ENCODE peak calls at places on chromosomes 3 and 15, in five cellular contexts. P is fibroblast of lung; J is pancreas; V is sigmoid colon; H is naive thymus-derived CD4-positive, alpha-beta T cell. O is an unnamed sample.

GRCh38 chr15:68829068-68829467 is 8.4 kb upstream of the ANP32A start:
- DNase-seq in P (peak; percentile 31), J (no peak), V (no peak), H (no peak), O (no peak)

GRCh38 chr3:139532996-139533395 is 6.5 kb downstream of the RBP1 start:
- DNase-seq in P (no peak), J (no peak), V (no peak), H (no peak), O (no peak)

GRCh38 chr3:150145659-150146058 is 175.0 kb upstream of the PFN2 start:
- DNase-seq in P (peak; percentile 83), J (no peak), V (peak; percentile 67), H (no peak), O (no peak)

GRCh38 chr3:33144433-33144832 is 30.6 kb downstream of the CRTAP start:
- DNase-seq in P (no peak), J (no peak), V (no peak), H (no peak), O (no peak)

GRCh38 chr15:42366151-42366550 is 6.8 kb downstream of the CAPN3 start:
- DNase-seq in P (no peak), J (no peak), V (no peak), H (no peak), O (no peak)

GRCh38 chr15:93056836-93057235 is 32.2 kb downstream of the RGMA start:
- DNase-seq in P (no peak), J (no peak), V (no peak), H (no peak), O (no peak)

GRCh38 chr15:59360896-59361295 is 11.8 kb downstream of the MYO1E start:
- DNase-seq in P (peak; percentile 66), J (no peak), V (no peak), H (no peak), O (no peak)

GRCh38 chr15:85976102-85976501 is 103.6 kb upstream of the AGBL1 start:
- DNase-seq in P (no peak), J (no peak), V (no peak), H (no peak), O (no peak)

GRCh38 chr15:33153548-33153947 is 41.0 kb downstream of the FMN1 start:
- DNase-seq in P (no peak), J (no peak), V (no peak), H (no peak), O (no peak)

GRCh38 chr15:63104727-63105126 is 16.9 kb upstream of the LACTB start:
- DNase-seq in P (peak; percentile 83), J (no peak), V (no peak), H (no peak), O (no peak)

GRCh38 chr3:81764665-81765064 is 3.2 kb upstream of the GBE1 start:
- DNase-seq in P (peak; percentile 85), J (no peak), V (no peak), H (no peak), O (no peak)

GRCh38 chr15:31377030-31377429 is 50.4 kb downstream of the KLF13 start:
- DNase-seq in P (no peak), J (no peak), V (no peak), H (no peak), O (no peak)

GRCh38 chr15:58951388-58952060 is 18.0 kb upstream of the SLTM start:
- DNase-seq in P (peak; percentile 93), J (no peak), V (no peak), H (no peak), O (no peak)

GRCh38 chr3:64214002-64214696 is 11.1 kb downstream of the PRICKLE2 start:
- DNase-seq in P (peak; percentile 99), J (peak; percentile 41), V (peak; percentile 90), H (no peak), O (no peak)

GRCh38 chr3:159792070-159792469 is 196.6 kb upstream of the IL12A start:
- DNase-seq in P (no peak), J (no peak), V (no peak), H (no peak), O (no peak)

GRCh38 chr3:57557088-57557537 is 1.0 kb downstream of the PDE12 start:
- DNase-seq in P (peak; percentile 34), J (no peak), V (no peak), H (peak; percentile 17), O (peak; percentile 12)

GRCh38 chr15:66105286-66105984 is 148.1 kb downstream of the MEGF11 start:
- DNase-seq in P (no peak), J (peak; percentile 36), V (peak; percentile 2), H (no peak), O (no peak)

GRCh38 chr3:100033184-100033583 is 81.1 kb downstream of the FILIP1L start:
- DNase-seq in P (peak; percentile 64), J (no peak), V (no peak), H (no peak), O (no peak)

GRCh38 chr3:156311930-156312329 is 191.6 kb downstream of the KCNAB1 start:
- DNase-seq in P (no peak), J (no peak), V (no peak), H (no peak), O (no peak)

GRCh38 chr3:69784854-69785523 is 45.7 kb downstream of the MITF start:
- DNase-seq in P (peak; percentile 82), J (no peak), V (peak; percentile 89), H (no peak), O (no peak)

GRCh38 chr3:130963878-130964277 is 62.7 kb downstream of the ASTE1 start:
- DNase-seq in P (peak; percentile 96), J (no peak), V (no peak), H (no peak), O (no peak)

DNA sequence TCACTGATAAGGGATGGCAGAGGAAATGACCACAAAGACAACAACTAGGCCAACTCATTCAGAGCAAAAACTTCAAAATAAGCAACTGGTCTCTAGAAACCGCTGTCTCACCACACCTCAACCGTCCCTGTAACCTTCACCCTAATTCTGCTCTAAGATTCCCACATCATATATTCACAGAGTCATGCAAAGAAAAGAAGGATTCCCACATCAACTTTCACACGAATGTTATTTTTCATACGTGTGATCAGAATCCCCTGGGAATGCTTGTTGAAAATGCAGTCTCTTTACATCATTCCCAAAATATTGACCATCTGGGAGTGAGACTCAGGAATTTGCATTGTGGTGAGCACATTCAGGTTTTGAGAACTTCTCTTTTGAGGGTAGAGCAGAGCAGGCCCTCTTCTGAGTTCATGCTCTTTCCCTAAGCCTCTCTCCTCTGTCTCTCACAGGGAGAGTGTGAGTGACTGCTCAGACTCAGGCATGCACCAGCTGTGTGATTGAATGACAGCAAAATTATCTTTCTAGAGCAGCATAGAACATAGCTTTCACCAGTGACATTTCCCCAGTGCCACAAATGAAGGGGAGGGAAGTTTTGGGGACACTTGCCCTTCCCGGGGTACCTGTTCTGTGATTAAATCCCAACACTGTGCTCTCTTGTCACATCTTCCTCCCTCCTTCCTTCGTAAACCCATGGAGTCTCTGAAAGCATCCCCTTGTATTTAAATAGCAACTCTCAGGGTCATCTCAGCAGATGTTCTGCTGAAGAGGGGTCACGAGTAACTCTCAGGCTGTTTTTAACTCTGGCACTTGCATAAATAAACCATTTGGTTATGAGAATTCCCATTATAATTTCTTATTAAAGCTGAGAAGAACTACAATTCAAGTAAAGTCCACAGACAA is 170.9 kb downstream of the PLCL2 start:
- DNase-seq in P (peak; percentile 32), J (no peak), V (no peak), H (no peak), O (no peak)
- H3K27ac ChIP-seq in P (peak overlapping the region; percentile 60), J (no peak overlapping the region), V (no peak overlapping the region), H (no peak overlapping the region), O (no peak overlapping the region)

GRCh38 chr3:112394008-112394616 is 61.2 kb downstream of the CD200 start:
- DNase-seq in P (peak; percentile 74), J (no peak), V (peak; percentile 73), H (no peak), O (no peak)
- H3K4me1 ChIP-seq in P (peaks cover 8% of the 10 kb centered on the region), J (no peaks in the 10 kb centered on the region), V (peaks cover 55% of the 10 kb centered on the region), H (no peaks in the 10 kb centered on the region), O (peaks cover 9% of the 10 kb centered on the region)

GRCh38 chr15:44102675-44103254 is 92.3 kb downstream of the FRMD5 start:
- DNase-seq in P (peak; percentile 99), J (peak; percentile 4), V (no peak), H (no peak), O (no peak)

GRCh38 chr15:44097552-44097951 is 97.5 kb downstream of the FRMD5 start:
- DNase-seq in P (no peak), J (no peak), V (no peak), H (no peak), O (no peak)

GRCh38 chr15:44101286-44101685 is 93.8 kb downstream of the FRMD5 start:
- DNase-seq in P (peak; percentile 9), J (no peak), V (no peak), H (no peak), O (no peak)

GRCh38 chr15:44099671-44100070 is 95.4 kb downstream of the FRMD5 start:
- DNase-seq in P (peak; percentile 50), J (no peak), V (no peak), H (no peak), O (no peak)

DNA sequence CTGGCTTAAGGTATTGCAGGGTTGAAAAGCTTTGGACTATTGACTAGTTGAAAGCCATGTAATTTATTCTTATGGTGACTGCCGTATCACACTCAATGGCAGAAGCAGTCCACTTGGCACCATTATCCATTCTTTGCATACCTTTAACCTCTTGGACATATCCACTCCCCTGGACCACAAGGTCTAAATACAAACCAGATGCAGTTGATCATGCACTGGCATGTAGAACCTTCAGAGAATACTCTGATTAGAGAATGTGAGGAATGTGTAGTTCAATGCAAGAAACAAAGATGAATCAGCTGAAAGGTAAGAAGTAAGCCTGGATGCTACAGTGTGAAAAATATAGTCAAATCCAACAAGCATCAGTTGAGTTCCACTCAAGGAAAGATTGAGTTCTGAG is 93.1 kb downstream of the FRMD5 start:
- DNase-seq in P (peak; percentile 15), J (no peak), V (no peak), H (no peak), O (no peak)
- H3K4me3 ChIP-seq in P (no peak overlapping the region), J (no peak overlapping the region), V (no peak overlapping the region), H (no peak overlapping the region), O (no peak overlapping the region)

GRCh38 chr3:128994581-128995161 is 795 bp upstream of the CFAP92 start:
- DNase-seq in P (no peak), J (no peak), V (peak; percentile 48), H (no peak), O (no peak)

GRCh38 chr3:128995737-128996136 is 1.9 kb upstream of the CFAP92 start:
- DNase-seq in P (no peak), J (no peak), V (peak; percentile 1), H (no peak), O (no peak)

GRCh38 chr3:128992926-128993460 is 883 bp downstream of the CFAP92 start:
- DNase-seq in P (no peak), J (no peak), V (peak; percentile 61), H (no peak), O (no peak)

GRCh38 chr3:128994173-128994512 is 267 bp upstream of the CFAP92 start:
- DNase-seq in P (no peak), J (no peak), V (no peak), H (no peak), O (no peak)

DNA sequence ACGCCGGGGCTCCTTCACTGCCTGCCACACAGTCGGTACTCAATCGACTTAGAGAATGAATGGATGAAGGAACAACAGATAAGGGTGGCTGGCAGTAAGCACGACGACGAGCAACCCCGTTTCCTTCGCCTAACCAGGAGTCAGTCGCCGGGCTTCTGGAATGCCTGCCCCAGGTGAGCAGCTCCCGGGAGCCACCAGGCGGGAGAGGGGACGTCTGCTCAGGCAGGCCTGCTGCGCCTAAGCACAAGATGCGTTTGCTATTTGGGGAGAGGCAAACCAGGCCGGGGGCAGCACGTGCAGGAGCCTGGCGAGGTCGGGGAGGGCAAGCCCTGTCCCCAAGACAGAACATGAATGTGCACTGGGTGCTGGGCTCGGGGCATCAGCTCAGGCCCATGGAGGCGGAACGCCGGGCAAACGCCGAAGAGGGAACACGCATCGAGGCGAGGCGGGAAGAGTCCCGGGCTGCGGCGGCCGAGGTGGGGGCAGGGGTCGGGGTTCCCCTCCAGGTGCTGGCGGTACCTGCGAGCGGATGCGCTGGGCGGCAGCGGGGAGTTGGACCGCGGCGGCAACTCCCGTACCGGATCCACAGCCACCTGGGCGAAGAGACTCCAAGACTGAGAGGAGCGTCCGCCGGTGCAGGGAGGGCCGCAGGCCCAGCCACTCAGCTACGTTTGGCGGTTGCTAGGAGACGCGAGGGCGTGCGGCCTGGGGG is at the start of gene CFAP92:
- DNase-seq in P (peak; percentile 52), J (peak; percentile 87), V (peak; percentile 93), H (peak; percentile 86), O (peak; percentile 83)
- H3K27ac ChIP-seq in P (no peak within 1 kb of the TSS), J (no peak within 1 kb of the TSS), V (no peak within 1 kb of the TSS), H (peak within 1 kb of the TSS; percentile 61), O (no peak within 1 kb of the TSS)